ENCODE peak calls at places on chromosome 6, in four cellular contexts. M, G, C and A are unnamed samples.
A peak's percentile ranks its signal among the peaks of the same experiment; 100 is the strongest.

GRCh38 chr6:10412948-10413849 is 1.7 kb downstream of the TFAP2A start:
- DNase-seq in G (no peak), M (no peak), C (no peak), A (no peak)

GRCh38 chr6:144543006-144543871 is 258.1 kb downstream of the UTRN start:
- DNase-seq in C (no peak), G (peak; percentile 22), M (no peak), A (no peak)

GRCh38 chr6:26524722-26525360 is 13.3 kb upstream of the HMGN4 start:
- DNase-seq in M (no peak), G (no peak), C (no peak), A (no peak)

GRCh38 chr6:85612690-85613474 is 19.2 kb upstream of the SNX14 start:
- DNase-seq in G (no peak), M (no peak), C (no peak), A (no peak)

GRCh38 chr6:113696960-113697359 is 160.2 kb upstream of the MARCKS start:
- DNase-seq in C (no peak), M (no peak), G (no peak), A (no peak)

GRCh38 chr6:52994789-52995078 is 350 bp downstream of the GSTA4 start:
- DNase-seq in C (peak; percentile 32), M (peak; percentile 61), G (peak; percentile 13), A (peak; percentile 36)

GRCh38 chr6:157259443-157259842 is 63.9 kb downstream of the TMEM242 start:
- DNase-seq in M (no peak), G (no peak), C (no peak), A (no peak)

GRCh38 chr6:166629628-166630027 is 2.6 kb upstream of the RPS6KA2 start:
- DNase-seq in G (peak; percentile 38), C (no peak), M (no peak), A (no peak)

GRCh38 chr6:11263185-11263817 is 30.8 kb upstream of the NEDD9 start:
- DNase-seq in C (peak; percentile 79), M (no peak), G (peak; percentile 91), A (no peak)

GRCh38 chr6:30754631-30755030 is 10.3 kb upstream of the IER3 start:
- DNase-seq in G (no peak), M (no peak), C (no peak), A (no peak)
- TF ChIP-seq CTCF in G (no peak), M (no peak), C (no peak), A (no peak)

GRCh38 chr6:31574106-31575061 is 981 bp upstream of the TNF start:
- DNase-seq in M (no peak), C (no peak), G (no peak), A (no peak)
- TF ChIP-seq CTCF in M (no peak), C (no peak), G (no peak), A (peak; percentile 38)

DNA sequence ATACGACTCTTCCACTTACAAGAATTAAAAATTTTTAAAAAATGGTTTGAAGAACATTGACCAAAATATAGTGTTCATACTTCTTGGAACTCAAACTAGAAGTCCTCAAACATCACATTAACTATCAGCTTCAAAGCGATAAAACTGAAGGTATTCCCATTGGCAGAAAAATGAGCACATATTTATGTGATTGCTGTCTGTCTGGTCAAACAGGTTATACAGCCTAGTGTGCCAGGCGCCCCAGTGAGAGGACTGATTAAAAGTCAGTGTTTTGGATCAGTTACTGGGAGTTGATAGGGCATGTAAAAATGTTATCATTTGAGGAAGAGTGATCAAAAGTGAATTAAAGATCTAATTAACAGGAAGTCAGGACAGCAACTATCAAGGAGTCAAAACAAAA is 738.8 kb downstream of the HDGFL1 start:
- DNase-seq in M (no peak), G (no peak), C (no peak), A (no peak)
- TF ChIP-seq CTCF in M (no peak), G (no peak), C (no peak), A (no peak)

GRCh38 chr6:140855520-140855919 is 1277.2 kb upstream of the GJE1 start:
- DNase-seq in M (no peak), C (no peak), G (no peak), A (no peak)

GRCh38 chr6:140854363-140854762 is 1278.4 kb upstream of the GJE1 start:
- DNase-seq in M (no peak), G (no peak), C (no peak), A (no peak)

GRCh38 chr6:140858381-140858971 is 1274.2 kb upstream of the GJE1 start:
- DNase-seq in C (no peak), M (no peak), G (no peak), A (no peak)

DNA sequence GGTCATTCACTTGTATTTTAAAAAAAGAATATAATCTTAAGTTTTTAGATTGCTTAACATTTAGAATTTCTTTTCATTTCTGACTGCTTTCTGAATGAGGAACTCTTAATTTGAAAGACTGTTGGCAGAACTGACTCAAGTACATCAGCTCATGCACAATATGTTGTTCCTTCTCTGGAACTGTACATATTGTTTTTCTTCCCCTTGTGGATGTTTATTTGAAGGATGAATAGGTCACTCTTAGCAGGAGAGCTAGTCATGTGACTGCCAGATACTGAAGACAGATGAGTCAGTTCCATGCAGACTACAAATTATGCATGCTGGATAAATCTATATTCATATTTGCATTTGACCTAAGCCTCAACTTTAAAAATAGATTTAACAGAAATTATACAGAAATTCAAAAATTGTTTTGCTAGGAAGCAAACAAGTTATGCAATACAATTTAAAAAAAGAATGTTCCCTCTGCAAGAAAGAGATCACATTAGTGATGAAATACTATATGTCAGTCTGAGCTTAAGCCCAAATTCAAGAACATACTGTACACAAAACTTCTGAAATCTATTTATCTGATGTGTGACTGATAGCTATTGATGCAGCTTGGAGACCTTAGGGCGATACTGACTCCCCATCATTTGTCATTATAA is 1274.9 kb upstream of the GJE1 start:
- DNase-seq in M (no peak), G (peak; percentile 96), C (no peak), A (no peak)
- TF ChIP-seq CTCF in M (no peak), G (no peak), C (no peak), A (no peak)

GRCh38 chr6:3749390-3749978 is 2.0 kb downstream of the PXDC1 start:
- DNase-seq in M (no peak), G (no peak), C (no peak), A (no peak)

GRCh38 chr6:3751019-3751729 is at the start of gene PXDC1:
- DNase-seq in G (peak; percentile 27), C (no peak), M (peak; percentile 46), A (no peak)

GRCh38 chr6:3748726-3749389 is 2.7 kb downstream of the PXDC1 start:
- DNase-seq in M (no peak), C (no peak), G (no peak), A (no peak)

GRCh38 chr6:3750324-3751018 is 1.0 kb downstream of the PXDC1 start:
- DNase-seq in C (peak; percentile 90), M (peak; percentile 58), G (peak; percentile 76), A (no peak)

GRCh38 chr6:3749991-3750323 is 1.6 kb downstream of the PXDC1 start:
- DNase-seq in G (peak; percentile 76), C (peak; percentile 78), M (no peak), A (no peak)
- TF ChIP-seq CTCF in G (no peak), C (no peak), M (no peak), A (no peak)

GRCh38 chr6:37258405-37258704 is 411 bp upstream of the TMEM217 start:
- DNase-seq in G (no peak), M (no peak), C (no peak), A (no peak)
- TF ChIP-seq CTCF in G (no peak), M (no peak), C (no peak), A (no peak)

GRCh38 chr6:149857541-149857940 is 6.6 kb downstream of the LRP11 start:
- DNase-seq in G (no peak), M (no peak), C (no peak), A (no peak)

GRCh38 chr6:149856256-149856994 is 7.7 kb downstream of the LRP11 start:
- DNase-seq in M (no peak), C (no peak), G (no peak), A (no peak)

GRCh38 chr6:149854532-149854931 is 9.6 kb downstream of the LRP11 start:
- DNase-seq in M (no peak), G (no peak), C (no peak), A (no peak)

GRCh38 chr6:149855040-149855654 is 9.0 kb downstream of the LRP11 start:
- DNase-seq in M (no peak), G (peak; percentile 79), C (no peak), A (no peak)

GRCh38 chr6:149855741-149856140 is 8.4 kb downstream of the LRP11 start:
- DNase-seq in C (no peak), M (no peak), G (no peak), A (no peak)
- TF ChIP-seq CTCF in C (no peak), M (no peak), G (no peak), A (no peak)

GRCh38 chr6:64988148-64988547 is 718.9 kb downstream of the EYS start:
- DNase-seq in G (peak; percentile 11), M (no peak), C (no peak), A (no peak)
- TF ChIP-seq CTCF in G (no peak), M (no peak), C (no peak), A (no peak)

DNA sequence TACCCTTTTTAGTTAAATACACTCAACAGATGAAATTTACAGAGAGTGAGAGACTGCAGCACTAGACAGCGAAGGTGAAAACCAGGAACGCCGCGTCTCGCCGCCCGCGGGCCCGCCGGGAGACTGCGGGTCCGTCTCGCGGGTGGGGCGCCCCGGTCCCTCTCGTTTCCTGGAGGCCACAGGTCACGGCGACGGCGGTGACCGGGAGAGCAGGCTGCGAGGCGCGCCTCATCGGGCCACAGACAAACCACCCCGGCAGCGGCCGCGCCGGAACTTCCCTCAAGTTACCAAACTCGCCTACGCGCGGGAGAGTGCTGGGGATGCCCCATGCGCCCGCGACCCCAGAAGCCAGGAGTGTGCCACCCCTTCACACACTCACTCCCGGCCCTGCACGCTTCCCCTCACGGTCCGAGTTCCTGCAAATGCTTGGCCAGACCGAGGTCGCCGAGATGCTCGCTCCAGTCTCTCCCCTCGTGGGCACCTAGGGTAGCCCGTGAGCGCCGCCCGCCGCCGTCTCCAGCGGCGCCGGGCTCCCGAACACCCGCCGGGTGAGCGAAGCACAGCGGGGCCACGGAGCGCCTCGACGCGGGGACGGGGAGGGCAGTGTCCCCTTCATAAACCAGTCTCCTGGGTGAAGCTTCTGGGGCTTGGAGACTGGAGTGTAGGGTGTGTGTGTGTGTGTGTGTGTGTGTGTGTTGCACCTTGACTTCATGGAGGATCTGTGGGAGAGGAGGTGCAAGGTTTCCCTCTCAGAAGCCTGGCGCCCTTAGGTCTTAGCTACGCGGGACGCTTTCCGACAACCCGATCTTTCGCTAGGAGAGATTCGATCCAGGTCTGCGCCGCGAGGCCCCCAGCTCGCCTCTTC is 1.4 kb downstream of the BACH2 start:
- DNase-seq in C (peak; percentile 42), G (peak; percentile 28), M (peak; percentile 57), A (peak; percentile 37)
- TF ChIP-seq CTCF in C (peak; percentile 31), G (no peak), M (no peak), A (peak; percentile 16)

DNA sequence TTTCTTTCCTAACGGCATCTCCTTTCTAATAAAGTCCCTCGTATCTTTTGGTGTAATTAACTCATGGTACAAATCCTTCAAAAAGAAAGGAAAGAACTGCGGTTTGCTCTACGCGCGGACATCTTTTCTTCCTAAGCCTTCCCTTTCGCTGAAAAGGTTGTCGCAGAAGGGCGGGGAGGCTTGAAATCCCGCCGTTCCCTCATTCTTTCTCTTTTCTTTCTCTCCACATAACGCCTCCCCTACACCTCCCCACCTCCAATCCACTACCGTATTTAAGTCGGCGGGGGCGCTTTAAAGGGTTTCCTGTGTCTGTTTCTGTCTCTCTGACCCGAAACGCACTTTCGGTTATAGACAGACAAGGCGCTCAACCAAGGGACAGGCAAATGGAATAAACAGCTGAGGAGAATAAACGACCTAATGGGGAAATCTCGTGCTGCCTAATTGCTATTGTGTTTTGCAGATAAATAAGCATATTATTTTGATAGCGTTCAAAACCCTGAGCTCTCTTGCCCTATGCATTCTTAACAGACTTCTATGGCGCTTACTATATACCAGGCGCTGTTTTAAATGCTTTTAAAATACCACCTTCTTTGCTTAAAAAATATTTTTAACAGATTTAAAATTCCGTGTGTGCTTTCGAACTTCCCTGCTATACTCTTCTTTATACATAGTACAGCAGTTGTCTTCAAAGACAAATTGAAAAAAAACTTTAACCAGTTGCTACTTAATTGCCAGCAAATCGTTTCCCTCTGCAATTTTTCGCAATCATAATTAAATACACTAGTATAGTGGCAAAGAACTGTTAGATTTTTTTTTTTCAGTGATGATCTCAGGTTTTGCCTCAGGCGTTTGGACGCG is 2.5 kb upstream of the HEY2 start:
- DNase-seq in C (peak; percentile 87), M (peak; percentile 66), G (peak; percentile 63), A (peak; percentile 57)
- TF ChIP-seq CTCF in C (no peak), M (no peak), G (no peak), A (peak; percentile 3)